ENCODE peak calls at places on chromosomes 3 and 15, in four cellular contexts. D is A549, T is HepG2, J is K562. Q is an unnamed sample.

GRCh38 chr3:154139996-154140436 is 18.8 kb downstream of the ARHGEF26 start:
- DNase-seq in D (no peak), T (peak; percentile 96), J (no peak), Q (no peak)

GRCh38 chr3:188627652-188628051 is 473.7 kb downstream of the LPP start:
- DNase-seq in D (peak; percentile 14), T (no peak), J (no peak), Q (no peak)

GRCh38 chr3:49779378-49780079 is 6.8 kb downstream of the IP6K1 start:
- DNase-seq in D (no peak), T (no peak), J (no peak), Q (no peak)

GRCh38 chr15:68272797-68273271 is 4.7 kb upstream of the FEM1B start:
- DNase-seq in D (peak; percentile 70), T (no peak), J (no peak), Q (no peak)

GRCh38 chr3:7309707-7310106 is 448.8 kb downstream of the GRM7 start:
- DNase-seq in D (no peak), T (no peak), J (no peak), Q (no peak)

GRCh38 chr15:82530606-82531379 is 9.5 kb downstream of the RPS17 start:
- DNase-seq in D (peak; percentile 86), T (peak; percentile 67), J (peak; percentile 79), Q (peak; percentile 55)

GRCh38 chr3:32640939-32641725 is 43.9 kb upstream of the CNOT10 start:
- DNase-seq in D (no peak), T (no peak), J (no peak), Q (no peak)

GRCh38 chr3:12972791-12973702 is 100.2 kb downstream of the IQSEC1 start:
- DNase-seq in D (no peak), T (no peak), J (no peak), Q (no peak)

GRCh38 chr15:36256258-36256825 is 323.1 kb upstream of the CDIN1 start:
- DNase-seq in D (no peak), T (no peak), J (no peak), Q (no peak)

GRCh38 chr3:19885468-19885867 is 48.5 kb downstream of the EFHB start:
- DNase-seq in D (peak; percentile 44), T (peak; percentile 30), J (peak; percentile 73), Q (no peak)

GRCh38 chr3:157242836-157243235 is 82.9 kb upstream of the CCNL1 start:
- DNase-seq in D (no peak), T (no peak), J (no peak), Q (no peak)

GRCh38 chr15:88288661-88289060 is 32.1 kb upstream of the NTRK3 start:
- DNase-seq in D (no peak), T (no peak), J (no peak), Q (no peak)

GRCh38 chr15:53473886-53474285 is 285.6 kb downstream of the WDR72 start:
- DNase-seq in D (no peak), T (no peak), J (no peak), Q (no peak)

GRCh38 chr3:109678600-109678999 is 341.3 kb upstream of the DPPA4 start:
- DNase-seq in D (no peak), T (no peak), J (no peak), Q (no peak)

GRCh38 chr15:59794229-59794886 is 105.2 kb upstream of the BNIP2 start:
- DNase-seq in D (no peak), T (no peak), J (no peak), Q (no peak)

GRCh38 chr3:160876568-160877100 is 120.6 kb downstream of the PPM1L start:
- DNase-seq in D (no peak), T (no peak), J (no peak), Q (no peak)

GRCh38 chr3:168330983-168331382 is 235.3 kb upstream of the GOLIM4 start:
- DNase-seq in D (no peak), T (no peak), J (no peak), Q (no peak)

GRCh38 chr3:76753599-76753998 is 286.3 kb upstream of the ROBO2 start:
- DNase-seq in D (no peak), T (peak; percentile 2), J (no peak), Q (no peak)

GRCh38 chr3:143507735-143508580 is 340.3 kb downstream of the SLC9A9 start:
- DNase-seq in D (peak; percentile 15), T (no peak), J (no peak), Q (no peak)

GRCh38 chr3:197540961-197541377 is 14.8 kb downstream of the BDH1 start:
- DNase-seq in D (no peak), T (no peak), J (no peak), Q (no peak)

GRCh38 chr15:38490231-38490630 is 36.3 kb downstream of the FAM98B start:
- DNase-seq in D (no peak), T (no peak), J (no peak), Q (no peak)

GRCh38 chr3:141928626-141929270 is 52.3 kb downstream of the ATP1B3 start:
- DNase-seq in D (no peak), T (no peak), J (no peak), Q (no peak)

GRCh38 chr3:53218136-53218535 is 37.7 kb downstream of the TKT start:
- DNase-seq in D (no peak), T (no peak), J (no peak), Q (no peak)

GRCh38 chr15:46408312-46408711 is 773.5 kb downstream of the SQOR start:
- DNase-seq in D (no peak), T (no peak), J (no peak), Q (no peak)

GRCh38 chr15:66156310-66156975 is 97.1 kb downstream of the MEGF11 start:
- DNase-seq in D (no peak), T (no peak), J (no peak), Q (no peak)

GRCh38 chr3:185997130-185997529 is 59.3 kb upstream of the TRA2B start:
- DNase-seq in D (no peak), T (no peak), J (no peak), Q (no peak)

GRCh38 chr3:185999221-185999620 is 61.4 kb upstream of the TRA2B start:
- DNase-seq in D (no peak), T (no peak), J (no peak), Q (no peak)

GRCh38 chr3:185998136-185998535 is 60.3 kb upstream of the TRA2B start:
- DNase-seq in D (no peak), T (no peak), J (no peak), Q (no peak)

GRCh38 chr3:185992801-185993467 is 55.1 kb upstream of the TRA2B start:
- DNase-seq in D (no peak), T (no peak), J (no peak), Q (no peak)

GRCh38 chr3:185995352-185995751 is 57.5 kb upstream of the TRA2B start:
- DNase-seq in D (no peak), T (no peak), J (no peak), Q (no peak)
- TF ChIP-seq BHLHE40 in D (no peak), T (no peak), J (no peak), Q (no peak)

GRCh38 chr15:84772031-84772430 is 23.6 kb downstream of the ZNF592 start:
- DNase-seq in D (no peak), T (no peak), J (no peak), Q (no peak)

GRCh38 chr15:84772467-84772866 is 24.1 kb downstream of the ZNF592 start:
- DNase-seq in D (no peak), T (no peak), J (no peak), Q (no peak)

GRCh38 chr15:84775867-84776449 is 27.6 kb downstream of the ZNF592 start:
- DNase-seq in D (no peak), T (no peak), J (no peak), Q (no peak)

GRCh38 chr15:84778194-84778593 is 29.8 kb downstream of the ZNF592 start:
- DNase-seq in D (no peak), T (no peak), J (no peak), Q (no peak)

GRCh38 chr15:84773716-84774115 is 25.3 kb downstream of the ZNF592 start:
- DNase-seq in D (no peak), T (no peak), J (no peak), Q (no peak)
- TF ChIP-seq CHD2 in D (no peak), T (no peak), J (no peak), Q (no peak)

GRCh38 chr3:196431193-196432136 is 762 bp downstream of the UBXN7 start:
- DNase-seq in D (peak; percentile 31), T (peak; percentile 41), J (peak; percentile 67), Q (no peak)
- TF ChIP-seq RAD21 in D (no peak), T (no peak), J (no peak), Q (peak; percentile 8)

GRCh38 chr3:48435774-48436476 is 4.0 kb downstream of the CCDC51 start:
- DNase-seq in D (peak; percentile 81), T (peak; percentile 81), J (peak; percentile 81), Q (peak; percentile 63)

GRCh38 chr3:48435223-48435595 is 4.7 kb downstream of the CCDC51 start:
- DNase-seq in D (no peak), T (no peak), J (no peak), Q (no peak)

GRCh38 chr3:48436477-48436787 is 3.5 kb downstream of the CCDC51 start:
- DNase-seq in D (no peak), T (no peak), J (no peak), Q (no peak)

GRCh38 chr3:48437812-48438211 is 2.1 kb downstream of the CCDC51 start:
- DNase-seq in D (no peak), T (no peak), J (no peak), Q (no peak)

DNA sequence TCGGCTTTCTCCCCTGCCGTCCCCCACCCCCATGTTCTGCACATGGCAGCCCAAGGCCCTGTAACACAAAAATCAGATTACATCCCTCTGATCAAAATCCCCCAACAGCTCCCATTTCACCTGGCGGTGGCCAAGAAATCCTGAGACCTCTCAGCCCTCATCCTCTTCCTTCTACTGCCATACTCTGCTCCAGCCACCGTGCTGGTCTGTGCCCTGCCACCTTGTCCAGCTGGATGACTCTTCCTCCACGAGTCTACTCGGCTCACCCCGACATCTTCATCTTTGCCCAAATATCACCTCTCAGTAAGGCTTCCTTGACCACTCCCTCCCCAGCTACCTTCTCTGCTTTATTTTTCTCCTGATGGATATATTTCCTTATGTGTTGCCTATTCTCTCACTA is 3.1 kb downstream of the CCDC51 start:
- DNase-seq in D (no peak), T (no peak), J (no peak), Q (no peak)
- TF ChIP-seq BHLHE40 in D (no peak), T (no peak), J (no peak), Q (no peak)